ENCODE peak calls at places on chromosomes 1 and 21, in nine cellular contexts. E is psoas muscle; L is brain microvascular endothelial cell; I is OCI-LY7; N is endodermal cell; C is CD8-positive, alpha-beta memory T cell; M is prostate gland; R is ovary; O is A549. T is an unnamed sample.
A peak's percentile ranks its signal among the peaks of the same experiment; 100 is the strongest.

GRCh38 chr21:18251065-18251464 is 6.4 kb downstream of the CHODL start:
- DNase-seq in N (no peak), E (no peak), I (no peak), C (no peak), R (no peak), O (no peak), M (no peak), L (no peak), T (no peak)

GRCh38 chr1:63705058-63705457 is 68.8 kb upstream of the ROR1 start:
- DNase-seq in R (no peak), L (no peak), C (no peak), O (peak; percentile 65), M (no peak), N (no peak), I (no peak), E (no peak), T (no peak)

GRCh38 chr1:119884700-119885099 is 11.6 kb downstream of the ADAM30 start:
- DNase-seq in L (no peak), M (no peak), I (no peak), R (no peak), E (no peak), C (no peak), O (no peak), N (no peak), T (no peak)

GRCh38 chr1:85689788-85690404 is 18.3 kb downstream of the ZNHIT6 start:
- DNase-seq in M (no peak), L (no peak), R (no peak), C (no peak), E (no peak), N (no peak), O (no peak), I (no peak), T (no peak)

GRCh38 chr1:192726820-192727504 is 81.9 kb upstream of the RGS2 start:
- DNase-seq in R (no peak), L (no peak), C (no peak), M (no peak), N (no peak), O (no peak), I (no peak), E (no peak), T (no peak)

GRCh38 chr1:53593758-53594380 is 134.7 kb downstream of the DMRTB1 start:
- DNase-seq in C (no peak), N (peak; percentile 94), I (no peak), O (peak; percentile 25), E (no peak), L (no peak), M (no peak), R (no peak), T (no peak)

GRCh38 chr21:16084776-16085364 is 355.1 kb downstream of the USP25 start:
- DNase-seq in L (peak; percentile 28), E (peak; percentile 87), R (peak; percentile 56), C (no peak), I (no peak), N (no peak), O (no peak), M (no peak), T (no peak)

GRCh38 chr1:204074274-204075115 is 1.6 kb downstream of the SOX13 start:
- DNase-seq in E (peak; percentile 87), C (no peak), O (peak; percentile 65), L (peak; percentile 46), N (peak; percentile 82), I (no peak), M (no peak), R (peak; percentile 84), T (peak; percentile 68)

GRCh38 chr1:48943393-48943792 is 166.7 kb upstream of the BEND5 start:
- DNase-seq in L (no peak), O (no peak), R (no peak), I (no peak), M (no peak), N (no peak), C (no peak), E (no peak), T (no peak)

GRCh38 chr1:151539321-151540020 is 638 bp upstream of the TUFT1 start:
- DNase-seq in R (peak; percentile 81), E (peak; percentile 89), M (peak; percentile 94), L (peak; percentile 84), O (peak; percentile 96), C (peak; percentile 3), N (peak; percentile 81), I (peak; percentile 38), T (peak; percentile 84)

GRCh38 chr1:51956528-51957509 is 33.7 kb downstream of the RAB3B start:
- DNase-seq in L (no peak), N (peak; percentile 54), R (no peak), M (peak; percentile 9), E (no peak), C (no peak), I (no peak), O (no peak), T (no peak)

GRCh38 chr21:34147835-34148804 is 74.7 kb downstream of the MRPS6 start:
- DNase-seq in M (no peak), R (no peak), L (peak; percentile 37), I (no peak), C (no peak), O (no peak), E (no peak), N (no peak), T (no peak)

GRCh38 chr1:165369255-165369848 is 12.8 kb upstream of the LMX1A start:
- DNase-seq in I (peak; percentile 34), M (peak; percentile 37), L (peak; percentile 22), R (peak; percentile 52), N (peak; percentile 90), E (peak; percentile 81), O (peak; percentile 46), C (no peak), T (no peak)

GRCh38 chr1:165367375-165367993 is 11.0 kb upstream of the LMX1A start:
- DNase-seq in M (peak; percentile 83), E (peak; percentile 86), R (peak; percentile 87), L (peak; percentile 51), O (peak; percentile 71), C (peak; percentile 51), N (peak; percentile 99), I (peak; percentile 64), T (peak; percentile 53)

GRCh38 chr1:165376041-165376810 is 19.7 kb upstream of the LMX1A start:
- DNase-seq in M (peak; percentile 84), I (no peak), C (no peak), L (peak; percentile 27), O (no peak), R (peak; percentile 88), E (peak; percentile 92), N (peak; percentile 93), T (peak; percentile 74)

GRCh38 chr1:165375623-165376022 is 19.1 kb upstream of the LMX1A start:
- DNase-seq in R (no peak), N (no peak), I (no peak), E (no peak), C (no peak), L (no peak), M (no peak), O (no peak), T (no peak)

GRCh38 chr1:165371588-165372235 is 15.2 kb upstream of the LMX1A start:
- DNase-seq in E (no peak), N (no peak), I (no peak), C (no peak), R (no peak), M (no peak), L (no peak), O (no peak), T (no peak)
- H3K27ac ChIP-seq in E (no peak overlapping the region), N (no peak overlapping the region), I (no peak overlapping the region), C (no peak overlapping the region), R (no peak overlapping the region), M (no peak overlapping the region), L (no peak overlapping the region), O (no peak overlapping the region), T (no peak overlapping the region)

DNA sequence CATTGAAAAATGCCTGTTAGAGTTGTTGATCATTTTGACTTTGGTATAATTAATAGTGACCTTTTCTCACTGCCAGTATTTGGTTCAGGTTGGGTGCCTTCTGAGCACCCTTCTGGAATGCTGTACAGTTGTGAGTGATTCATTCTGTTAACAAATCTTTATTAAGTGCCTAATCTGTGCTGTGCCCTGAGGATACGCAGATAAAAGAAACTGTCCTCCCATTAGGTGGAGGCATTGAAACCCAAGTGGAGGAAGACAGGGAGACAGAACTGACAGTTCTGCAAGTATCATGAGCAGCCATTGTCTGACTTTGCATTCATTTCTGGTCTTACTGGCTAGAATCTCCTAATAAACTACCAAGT is 76.1 kb upstream of the ZNF326 start:
- DNase-seq in M (no peak), I (no peak), E (no peak), L (no peak), R (no peak), N (no peak), O (no peak), C (no peak), T (no peak)
- H3K27ac ChIP-seq in M (no peak overlapping the region), I (no peak overlapping the region), E (peak overlapping the region; percentile 66), L (no peak overlapping the region), R (no peak overlapping the region), N (no peak overlapping the region), O (peak overlapping the region; percentile 63), C (no peak overlapping the region), T (no peak overlapping the region)

GRCh38 chr1:13899856-13900255 is 199.9 kb downstream of the PRDM2 start:
- DNase-seq in C (no peak), R (no peak), L (no peak), E (no peak), I (no peak), N (no peak), M (no peak), O (no peak), T (no peak)

GRCh38 chr1:13898406-13898805 is 198.4 kb downstream of the PRDM2 start:
- DNase-seq in E (no peak), O (no peak), R (no peak), N (no peak), C (no peak), M (no peak), I (no peak), L (no peak), T (no peak)

GRCh38 chr1:13901597-13901996 is 201.6 kb downstream of the PRDM2 start:
- DNase-seq in O (no peak), C (no peak), N (no peak), I (no peak), E (no peak), R (no peak), L (no peak), M (no peak), T (no peak)

GRCh38 chr1:13901041-13901440 is 201.1 kb downstream of the PRDM2 start:
- DNase-seq in L (no peak), C (no peak), M (no peak), E (no peak), I (no peak), N (no peak), R (peak; percentile 77), O (no peak), T (no peak)

GRCh38 chr1:13900583-13900982 is 200.6 kb downstream of the PRDM2 start:
- DNase-seq in R (no peak), O (no peak), N (no peak), I (no peak), L (no peak), C (no peak), M (no peak), E (no peak), T (no peak)
- H3K27ac ChIP-seq in R (peak overlapping the region; percentile 83), O (no peak overlapping the region), N (no peak overlapping the region), I (no peak overlapping the region), L (no peak overlapping the region), C (no peak overlapping the region), M (no peak overlapping the region), E (no peak overlapping the region), T (no peak overlapping the region)

DNA sequence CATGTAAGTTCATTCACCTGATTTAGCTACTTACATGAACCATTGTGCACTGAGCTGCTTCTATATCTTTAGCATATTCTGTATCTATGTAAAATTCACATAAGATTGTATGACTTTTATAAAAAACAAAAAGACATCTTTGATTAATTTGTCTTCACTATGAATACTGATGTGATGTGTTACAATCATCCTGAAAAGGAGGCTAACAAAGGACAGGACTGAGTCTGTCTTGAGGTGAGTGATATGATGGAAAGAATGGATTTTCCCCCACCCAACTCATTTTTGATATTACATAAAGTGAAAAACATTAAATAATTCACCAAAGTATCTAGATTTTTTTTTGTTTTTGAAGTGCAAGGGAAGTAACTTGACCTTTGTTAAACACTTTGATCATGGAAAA is 9.7 kb downstream of the PTPRC start:
- DNase-seq in R (no peak), C (no peak), I (no peak), M (no peak), N (no peak), L (no peak), O (no peak), E (no peak), T (no peak)
- H3K27ac ChIP-seq in R (no peak overlapping the region), C (no peak overlapping the region), I (peak overlapping the region; percentile 87), M (no peak overlapping the region), N (no peak overlapping the region), L (no peak overlapping the region), O (no peak overlapping the region), E (no peak overlapping the region), T (no peak overlapping the region)

T was measured in SJSA1.